ENCODE peak calls at places on chromosomes 7 and 10, in seven cellular contexts. K is neuronal stem cell, Z is IMR-90, Q is H1, C is mesenchymal stem cell, J is H9, I is trophoblast cell. A is an unnamed sample.
A peak's percentile ranks its signal among the peaks of the same experiment; 100 is the strongest.

GRCh38 chr10:117168729-117169128 is 28.6 kb upstream of the KCNK18 start:
- DNase-seq in Z (no peak), I (no peak), C (no peak), Q (no peak), J (peak; percentile 46), K (no peak), A (no peak)

GRCh38 chr10:125766511-125766910 is 9.1 kb downstream of the MMP21 start:
- DNase-seq in K (no peak), Z (no peak), J (no peak), Q (no peak), C (no peak), I (no peak), A (no peak)

GRCh38 chr10:91798736-91799579 is 732 bp downstream of the TNKS2 start:
- DNase-seq in C (peak; percentile 70), I (peak; percentile 12), J (peak; percentile 53), Z (peak; percentile 50), Q (no peak), K (no peak), A (peak; percentile 71)

GRCh38 chr10:13613519-13613918 is 26.8 kb downstream of the PRPF18 start:
- DNase-seq in C (peak; percentile 60), J (no peak), K (no peak), I (no peak), Z (peak; percentile 68), Q (no peak), A (peak; percentile 47)

GRCh38 chr7:76231583-76231982 is 29.9 kb downstream of the SRRM3 start:
- DNase-seq in K (no peak), Q (no peak), C (no peak), I (no peak), Z (no peak), J (no peak), A (peak; percentile 27)

GRCh38 chr7:1536768-1537630 is 6.5 kb downstream of the MAFK start:
- DNase-seq in I (peak; percentile 99), Z (peak; percentile 99), J (peak; percentile 86), Q (no peak), C (peak; percentile 99), K (peak; percentile 77), A (peak; percentile 95)

GRCh38 chr10:102832987-102833386 is 4.2 kb downstream of the CYP17A1 start:
- DNase-seq in Q (no peak), I (peak; percentile 86), C (no peak), Z (peak; percentile 23), K (no peak), J (no peak), A (no peak)

GRCh38 chr7:126605056-126605455 is 647.7 kb downstream of the GRM8 start:
- DNase-seq in C (no peak), Q (no peak), K (no peak), Z (no peak), J (no peak), I (no peak), A (no peak)

GRCh38 chr10:67883710-67884312 is 645 bp upstream of the SIRT1 start:
- DNase-seq in K (no peak), C (no peak), J (no peak), I (no peak), Z (no peak), Q (no peak), A (no peak)

GRCh38 chr7:155007947-155008346 is 5.0 kb upstream of the PAXIP1 start:
- DNase-seq in J (peak; percentile 70), Z (no peak), C (peak; percentile 31), K (peak; percentile 27), Q (no peak), I (peak; percentile 20), A (peak; percentile 84)

GRCh38 chr7:90681336-90682019 is 85.4 kb downstream of the CDK14 start:
- DNase-seq in Q (no peak), K (no peak), C (no peak), Z (peak; percentile 56), J (no peak), I (no peak), A (no peak)

GRCh38 chr10:7642612-7643011 is 24.2 kb downstream of the ITIH5 start:
- DNase-seq in Q (no peak), C (no peak), J (no peak), K (no peak), Z (no peak), I (no peak), A (no peak)

GRCh38 chr10:122128357-122128756 is 139.4 kb downstream of the TACC2 start:
- DNase-seq in Z (peak; percentile 44), C (peak; percentile 82), K (no peak), Q (no peak), J (no peak), I (no peak), A (no peak)

GRCh38 chr7:78734626-78735025 is 718.8 kb downstream of the MAGI2 start:
- DNase-seq in Z (no peak), J (no peak), Q (no peak), K (no peak), C (no peak), I (no peak), A (no peak)

GRCh38 chr10:29158066-29158465 is 130.8 kb upstream of the LYZL1 start:
- DNase-seq in I (no peak), K (no peak), Q (no peak), C (no peak), J (no peak), Z (no peak), A (no peak)

GRCh38 chr10:69451784-69452251 is 553 bp downstream of the TSPAN15 start:
- DNase-seq in J (peak; percentile 78), Z (no peak), Q (peak; percentile 10), C (no peak), I (no peak), K (no peak), A (peak; percentile 33)

GRCh38 chr10:92571649-92572048 is 2.2 kb downstream of the IDE start:
- DNase-seq in C (peak; percentile 38), J (no peak), Q (no peak), K (no peak), Z (peak; percentile 64), I (no peak), A (no peak)

GRCh38 chr7:23254051-23254681 is 7.6 kb downstream of the GPNMB start:
- DNase-seq in K (no peak), Q (no peak), I (no peak), C (no peak), J (no peak), Z (no peak), A (no peak)

GRCh38 chr7:74032191-74032490 is 4.2 kb downstream of the ELN start:
- DNase-seq in I (no peak), J (no peak), Q (no peak), Z (peak; percentile 77), K (no peak), C (peak; percentile 26), A (no peak)

GRCh38 chr10:43078986-43079273 is 2.1 kb downstream of the RET start:
- DNase-seq in C (no peak), K (peak; percentile 44), Q (peak; percentile 33), J (peak; percentile 73), Z (no peak), I (no peak), A (peak; percentile 49)

GRCh38 chr10:18606051-18606730 is 45.2 kb downstream of the NSUN6 start:
- DNase-seq in K (no peak), Q (no peak), C (no peak), J (no peak), Z (no peak), I (no peak), A (peak; percentile 70)

DNA sequence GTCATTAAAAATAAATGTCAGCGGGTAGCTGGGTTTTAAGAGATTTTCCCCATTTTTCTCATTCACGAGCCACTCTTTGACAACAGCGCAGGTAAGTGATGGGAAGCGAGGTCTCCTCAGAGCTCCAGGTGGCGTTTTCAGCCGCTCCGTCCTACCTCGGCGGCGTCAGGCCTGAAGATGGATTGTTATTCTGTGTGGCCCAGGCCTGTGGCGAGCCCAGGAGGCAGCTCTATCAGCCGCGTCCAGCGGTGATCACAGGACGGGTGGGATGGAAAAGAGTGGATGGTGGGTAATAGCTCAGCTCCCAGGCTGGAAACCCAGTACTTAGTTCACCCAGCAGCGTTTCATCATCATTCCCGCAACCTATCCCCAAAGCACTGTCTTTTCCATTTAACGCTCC is 523.3 kb upstream of the FOXK1 start:
- DNase-seq in C (no peak), I (no peak), J (no peak), Z (no peak), Q (no peak), K (no peak), A (no peak)
- H2BK120ac ChIP-seq in C (no peak overlapping the region), I (no peak overlapping the region), J (no peak overlapping the region), Z (no peak overlapping the region), Q (no peak overlapping the region), K (no peak overlapping the region), A (no peak overlapping the region)

DNA sequence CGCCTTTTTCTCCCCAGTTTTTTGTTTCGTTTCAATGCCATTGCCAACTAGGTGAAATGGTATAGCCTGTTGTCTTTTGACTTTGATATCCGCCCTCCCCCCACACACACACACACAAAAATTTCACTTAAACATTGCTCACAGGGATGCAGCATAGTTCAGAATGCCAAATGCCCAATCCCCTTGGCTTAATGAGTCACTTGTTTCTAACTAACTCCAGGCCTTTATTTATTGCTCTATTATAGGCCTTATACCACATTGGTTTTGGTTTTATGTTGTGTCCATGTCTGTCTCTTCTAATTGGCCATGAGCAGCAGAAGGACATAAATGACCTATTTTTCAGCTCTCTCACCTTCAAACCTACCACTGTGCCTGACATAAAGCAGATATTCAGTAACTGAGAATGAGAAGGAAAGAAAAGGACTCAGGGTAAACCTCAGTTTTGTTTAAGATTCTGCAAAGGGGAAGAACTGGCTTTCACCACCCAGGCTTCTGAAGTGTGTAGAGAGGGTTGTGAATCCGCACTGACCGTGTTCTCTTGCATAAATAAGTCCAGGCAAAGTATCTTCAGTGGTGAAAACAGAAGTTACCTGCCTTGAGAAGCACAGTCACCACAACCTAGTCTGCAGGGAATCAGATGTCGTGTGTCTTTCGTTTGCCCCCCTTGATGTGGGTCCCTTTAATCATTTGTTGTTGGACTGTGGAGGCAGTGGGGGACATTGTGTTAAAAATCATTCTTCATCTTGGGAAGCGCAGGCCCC is 139.8 kb downstream of the CELF2 start:
- DNase-seq in K (no peak), C (no peak), I (no peak), Q (no peak), Z (no peak), J (no peak), A (no peak)
- H3K27ac ChIP-seq in K (no peak overlapping the region), C (no peak overlapping the region), I (no peak overlapping the region), Q (no peak overlapping the region), Z (no peak overlapping the region), J (no peak overlapping the region), A (no peak overlapping the region)

DNA sequence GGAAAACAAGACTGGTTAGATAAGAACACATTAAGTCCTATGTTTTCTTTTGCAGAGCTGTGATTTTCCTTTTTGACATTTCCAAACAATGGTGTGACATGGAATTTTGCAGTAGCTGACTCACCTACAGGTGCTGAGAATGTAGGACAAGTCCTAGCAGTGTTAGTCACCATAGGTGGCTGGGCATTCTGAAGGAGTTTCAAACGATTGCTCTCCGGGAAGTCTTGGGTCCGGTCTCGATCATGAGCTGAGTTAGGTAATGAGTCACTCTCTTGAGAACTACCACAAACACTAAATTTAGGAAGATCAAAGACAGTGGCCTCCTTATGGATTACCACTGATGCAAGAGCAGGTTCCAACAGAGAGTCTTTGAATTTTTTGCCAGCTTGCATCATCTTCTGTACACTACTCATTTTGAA is 3.6 kb downstream of the FIGNL1 start:
- DNase-seq in I (peak; percentile 90), Z (peak; percentile 76), C (peak; percentile 65), J (no peak), K (no peak), Q (no peak), A (peak; percentile 79)
- H2BK120ac ChIP-seq in I (no peak overlapping the region), Z (no peak overlapping the region), C (no peak overlapping the region), J (no peak overlapping the region), K (no peak overlapping the region), Q (no peak overlapping the region), A (no peak overlapping the region)

DNA sequence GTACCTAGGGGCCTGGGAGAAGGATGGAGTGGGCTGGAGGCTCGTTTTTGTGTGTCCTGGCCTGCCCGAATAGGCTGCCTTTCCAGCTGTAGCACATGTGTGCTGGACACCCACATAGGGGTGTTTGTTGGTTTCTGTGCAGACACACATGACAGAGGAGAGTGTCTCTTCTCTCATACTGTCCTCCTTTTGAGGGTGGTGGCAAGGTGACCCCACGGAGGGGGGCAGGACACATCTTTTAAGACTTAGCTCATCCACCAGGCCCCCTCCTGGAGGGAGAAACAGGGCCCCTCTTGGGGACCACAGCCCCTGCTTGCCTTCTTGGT is 72.2 kb upstream of the PPIF start:
- DNase-seq in J (no peak), Q (no peak), K (no peak), I (no peak), C (no peak), Z (no peak), A (no peak)
- H3K27ac ChIP-seq in J (no peak overlapping the region), Q (no peak overlapping the region), K (no peak overlapping the region), I (no peak overlapping the region), C (no peak overlapping the region), Z (no peak overlapping the region), A (no peak overlapping the region)